ENCODE peak calls at places on chromosomes 5 and 9, in six cellular contexts. K is WTC11; B is activated effector memory CD4-positive, alpha-beta T cell treated with Interleukin-2 at 50 U/mL for 16 hours; V is upper lobe of right lung; R is left colon; O is GM04504. E is an unnamed sample.

GRCh38 chr9:111037744-111038335 is 430 bp downstream of the LPAR1 start:
- DNase-seq in O (no peak), V (peak), B (no peak), K (peak), R (peak), E (no peak)

GRCh38 chr5:179887095-179887494 is 20.6 kb downstream of the TBC1D9B start:
- DNase-seq in O (no peak), V (no peak), R (no peak), K (no peak), B (no peak), E (no peak)

GRCh38 chr9:133938086-133938485 is 54.0 kb downstream of the VAV2 start:
- DNase-seq in R (no peak), B (no peak), O (no peak), K (no peak), V (no peak), E (no peak)

GRCh38 chr9:121634329-121634784 is 17.1 kb upstream of the DAB2IP start:
- DNase-seq in K (no peak), R (no peak), B (no peak), V (no peak), O (no peak), E (no peak)

GRCh38 chr9:5608298-5609254 is 20.3 kb upstream of the RIC1 start:
- DNase-seq in R (no peak), B (no peak), O (no peak), K (no peak), V (no peak), E (no peak)

GRCh38 chr5:66848749-66849641 is 252.8 kb downstream of the MAST4 start:
- DNase-seq in B (no peak), K (no peak), R (no peak), V (no peak), O (no peak), E (no peak)

GRCh38 chr5:32217886-32218396 is 43.8 kb upstream of the GOLPH3 start:
- DNase-seq in O (no peak), V (no peak), B (no peak), R (no peak), K (no peak), E (no peak)

GRCh38 chr5:172901012-172901780 is 58.0 kb upstream of the RPL26L1 start:
- DNase-seq in R (no peak), O (no peak), V (no peak), K (no peak), B (no peak), E (no peak)

GRCh38 chr9:124721109-124721850 is 49.8 kb downstream of the NR6A1 start:
- DNase-seq in K (no peak), O (no peak), R (no peak), B (no peak), V (no peak), E (no peak)

GRCh38 chr9:29312327-29312726 is 1739.0 kb upstream of the C9orf72 start:
- DNase-seq in O (no peak), R (no peak), K (no peak), V (no peak), B (no peak), E (no peak)

GRCh38 chr5:148805323-148806290 is 20.8 kb upstream of the ADRB2 start:
- DNase-seq in R (no peak), V (no peak), K (no peak), B (no peak), O (no peak), E (no peak)

GRCh38 chr5:154390746-154391359 is 54.9 kb upstream of the SAP30L start:
- DNase-seq in R (no peak), B (no peak), O (no peak), K (no peak), V (no peak), E (no peak)

GRCh38 chr9:114085404-114085803 is 7.3 kb upstream of the AMBP start:
- DNase-seq in R (no peak), V (no peak), O (no peak), K (no peak), B (no peak), E (no peak)

GRCh38 chr5:73544429-73545402 is 20.7 kb downstream of the ANKRA2 start:
- DNase-seq in V (peak), K (no peak), R (peak), O (no peak), B (no peak), E (no peak)

GRCh38 chr9:99722852-99723251 is 98.8 kb upstream of the NR4A3 start:
- DNase-seq in R (no peak), V (no peak), B (no peak), O (no peak), K (no peak), E (no peak)

GRCh38 chr5:152072076-152072475 is 147.4 kb upstream of the GLRA1 start:
- DNase-seq in V (no peak), B (no peak), R (no peak), O (no peak), K (no peak), E (no peak)

GRCh38 chr5:10434392-10434791 is 7.3 kb upstream of the ROPN1L start:
- DNase-seq in K (no peak), V (no peak), R (no peak), O (no peak), B (no peak), E (no peak)

GRCh38 chr9:81052846-81053245 is 636.5 kb downstream of the TLE1 start:
- DNase-seq in K (no peak), B (no peak), O (no peak), V (no peak), R (no peak), E (no peak)

GRCh38 chr9:70534058-70534457 is 119.6 kb upstream of the KLF9 start:
- DNase-seq in O (no peak), B (no peak), K (no peak), R (no peak), V (no peak), E (no peak)

GRCh38 chr9:132986586-132986985 is 8.1 kb downstream of the GFI1B start:
- DNase-seq in K (no peak), V (no peak), R (no peak), O (no peak), B (no peak), E (no peak)

GRCh38 chr9:116087751-116088194 is 65.8 kb upstream of the PAPPA start:
- DNase-seq in K (no peak), O (peak), B (no peak), V (no peak), R (no peak), E (no peak)

GRCh38 chr5:32540446-32540845 is 44.9 kb upstream of the SUB1 start:
- DNase-seq in O (no peak), V (no peak), B (no peak), R (no peak), K (no peak), E (no peak)

GRCh38 chr9:134366223-134367031 is 40.2 kb downstream of the RXRA start:
- DNase-seq in B (no peak), K (no peak), V (peak), R (peak), O (peak), E (no peak)

GRCh38 chr9:136533775-136534157 is 12.1 kb downstream of the NOTCH1 start:
- DNase-seq in K (no peak), R (peak), B (peak), V (peak), O (no peak), E (no peak)

GRCh38 chr5:71740015-71740753 is 21.1 kb downstream of the CARTPT start:
- DNase-seq in K (no peak), V (no peak), R (no peak), O (no peak), B (no peak), E (no peak)

GRCh38 chr5:16540421-16540820 is 74.8 kb upstream of the ZNF622 start:
- DNase-seq in B (no peak), K (no peak), O (peak), V (no peak), R (no peak), E (no peak)

GRCh38 chr5:181052526-181052927 is 12.5 kb downstream of the BTNL9 start:
- DNase-seq in K (peak), O (no peak), R (peak), B (no peak), V (peak), E (no peak)

GRCh38 chr9:37775216-37775919 is 9.5 kb downstream of the EXOSC3 start:
- DNase-seq in R (no peak), K (no peak), V (no peak), O (no peak), B (no peak), E (no peak)

GRCh38 chr9:126894052-126894603 is 20.5 kb upstream of the RALGPS1 start:
- DNase-seq in K (no peak), B (no peak), V (no peak), O (no peak), R (no peak), E (no peak)

GRCh38 chr5:43661102-43661501 is 58.1 kb downstream of the NNT start:
- DNase-seq in K (peak), B (no peak), V (no peak), R (peak), O (no peak), E (peak)

GRCh38 chr5:73946926-73947455 is 321.0 kb downstream of the ARHGEF28 start:
- DNase-seq in O (no peak), V (no peak), R (no peak), B (no peak), K (no peak), E (no peak)

GRCh38 chr9:6230037-6230778 is 14.6 kb downstream of the IL33 start:
- DNase-seq in K (no peak), O (no peak), V (no peak), R (no peak), B (no peak), E (no peak)